ENCODE peak calls at places on chromosome X, in seven cellular contexts. X, F, S, R, E, L and Z are unnamed samples.

GRCh38 chrX:65600106-65600505 is 65.5 kb upstream of the LAS1L start:
- DNase-seq in X (no peak), L (no peak), F (no peak), S (no peak), R (no peak), E (no peak), Z (no peak)

GRCh38 chrX:103211012-103211715 is 3.7 kb upstream of the BEX4 start:
- DNase-seq in X (peak; percentile 2), F (peak; percentile 19), S (peak; percentile 22), E (peak; percentile 60), L (peak; percentile 24), R (peak; percentile 40), Z (peak; percentile 32)

GRCh38 chrX:72101597-72102037 is 30.1 kb downstream of the RTL5 start:
- DNase-seq in L (no peak), F (no peak), S (peak; percentile 23), R (no peak), X (no peak), E (no peak), Z (no peak)

GRCh38 chrX:40411350-40412111 is 169.2 kb upstream of the ATP6AP2 start:
- DNase-seq in L (no peak), S (peak; percentile 14), X (no peak), R (no peak), F (no peak), E (no peak), Z (no peak)

GRCh38 chrX:389021-389441 is 2.3 kb upstream of the PPP2R3B start:
- DNase-seq in R (no peak), L (no peak), S (no peak), F (peak; percentile 82), X (no peak), E (no peak), Z (no peak)

GRCh38 chrX:140712413-140713173 is 3.0 kb downstream of the LINC00632 start:
- DNase-seq in E (no peak), R (peak; percentile 27), S (peak; percentile 60), L (no peak), X (no peak), F (peak; percentile 69), Z (no peak)

GRCh38 chrX:38342853-38343778 is 9.3 kb upstream of the OTC start:
- DNase-seq in F (no peak), L (peak; percentile 52), E (no peak), R (no peak), X (no peak), S (no peak), Z (no peak)

GRCh38 chrX:11461181-11462001 is 168.2 kb downstream of the AMELX start:
- DNase-seq in R (no peak), S (no peak), L (no peak), F (no peak), E (no peak), X (peak; percentile 13), Z (no peak)

GRCh38 chrX:74536142-74537010 is 78.0 kb downstream of the RLIM start:
- DNase-seq in S (peak; percentile 58), R (peak; percentile 76), F (peak; percentile 37), L (peak; percentile 84), E (peak; percentile 51), X (no peak), Z (peak; percentile 75)

GRCh38 chrX:49960061-49960460 is 37.7 kb downstream of the CLCN5 start:
- DNase-seq in E (no peak), X (no peak), F (no peak), S (no peak), L (no peak), R (no peak), Z (no peak)

GRCh38 chrX:33188881-33189280 is 22.5 kb downstream of the DMD start:
- DNase-seq in X (no peak), E (no peak), S (no peak), F (no peak), L (no peak), R (no peak), Z (no peak)

GRCh38 chrX:17737707-17738001 is 361 bp downstream of the SCML1 start:
- DNase-seq in E (no peak), X (no peak), F (no peak), R (no peak), L (no peak), S (no peak), Z (peak; percentile 18)

GRCh38 chrX:39616098-39616729 is 481.5 kb downstream of the BCOR start:
- DNase-seq in S (no peak), R (no peak), F (no peak), X (no peak), L (no peak), E (no peak), Z (peak; percentile 38)

GRCh38 chrX:150475466-150475865 is 93.0 kb upstream of the MTM1 start:
- DNase-seq in E (no peak), S (no peak), X (no peak), L (no peak), R (no peak), F (no peak), Z (no peak)

GRCh38 chrX:74383611-74384010 is 37.7 kb upstream of the SLC16A2 start:
- DNase-seq in X (peak; percentile 32), R (peak; percentile 51), E (no peak), S (peak; percentile 32), F (peak; percentile 1), L (no peak), Z (peak; percentile 35)

GRCh38 chrX:16573781-16574180 is 76.2 kb upstream of the S100G start:
- DNase-seq in F (no peak), L (no peak), S (no peak), R (no peak), E (no peak), X (peak; percentile 85), Z (no peak)

GRCh38 chrX:130555341-130555740 is 153.6 kb downstream of the RBMX2 start:
- DNase-seq in R (no peak), S (no peak), F (no peak), L (no peak), X (no peak), E (no peak), Z (no peak)

GRCh38 chrX:10856797-10857196 is 236.4 kb upstream of the MID1 start:
- DNase-seq in S (no peak), L (no peak), R (no peak), F (no peak), E (no peak), X (no peak), Z (no peak)

GRCh38 chrX:45842207-45842900 is 641.7 kb upstream of the DIPK2B start:
- DNase-seq in L (no peak), F (no peak), X (no peak), R (no peak), E (no peak), S (no peak), Z (no peak)

GRCh38 chrX:139158256-139158655 is 372.3 kb upstream of the F9 start:
- DNase-seq in L (no peak), S (no peak), R (no peak), F (no peak), X (no peak), E (no peak), Z (no peak)

GRCh38 chrX:16239211-16239610 is 71.9 kb downstream of the MAGEB17 start:
- DNase-seq in X (peak; percentile 91), L (no peak), R (no peak), E (no peak), S (no peak), F (no peak), Z (no peak)

GRCh38 chrX:125786306-125786705 is 379.8 kb downstream of the DCAF12L2 start:
- DNase-seq in F (no peak), L (no peak), R (peak; percentile 28), E (no peak), X (no peak), S (no peak), Z (no peak)